ENCODE peak calls at places on chromosomes 4 and X, in six cellular contexts. Y is activated naive CD8-positive, alpha-beta T cell treated with anti-CD3 and anti-CD28 coated beads, Interleukin-2, amount 10 ng/mL, durations not matched to agents 7 days and 5 days; D is stimulated activated CD4-positive, alpha-beta T cell treated with anti-CD3 and anti-CD28 coated beads, TNF-alpha, amount 100 ng/mL, for 48 hours; C is A549; G is NCI-H1105 treated with DMSO at 0.1 percent for 48 hours; R is AG09309. H is an unnamed sample.
A peak's percentile ranks its signal among the peaks of the same experiment; 100 is the strongest.

GRCh38 chr4:176587920-176588319 is 204.8 kb downstream of the VEGFC start:
- DNase-seq in C (no peak), D (no peak), G (no peak), Y (no peak), R (peak; percentile 93), H (no peak)

GRCh38 chrX:5829469-5829868 is 399.2 kb downstream of the NLGN4X start:
- DNase-seq in R (no peak), G (peak; percentile 64), C (no peak), Y (no peak), D (no peak), H (no peak)

GRCh38 chr4:66946761-66947160 is 598.5 kb downstream of the CENPC start:
- DNase-seq in Y (no peak), C (no peak), R (no peak), G (peak; percentile 8), D (no peak), H (no peak)

GRCh38 chr4:53902786-53903185 is 161.6 kb downstream of the CHIC2 start:
- DNase-seq in C (no peak), G (no peak), R (no peak), Y (no peak), D (no peak), H (no peak)

GRCh38 chr4:10075158-10075863 is 41.3 kb downstream of the WDR1 start:
- DNase-seq in C (no peak), D (no peak), R (no peak), Y (no peak), G (no peak), H (no peak)

GRCh38 chr4:119656986-119657635 is 28.5 kb upstream of the PDE5A start:
- DNase-seq in D (no peak), R (no peak), Y (no peak), G (no peak), C (no peak), H (peak; percentile 48)

GRCh38 chr4:151912626-151913025 is 151.8 kb upstream of the GATB start:
- DNase-seq in G (no peak), R (no peak), C (no peak), D (no peak), Y (no peak), H (no peak)

GRCh38 chr4:139229534-139230039 is 50.4 kb downstream of the MGARP start:
- DNase-seq in G (peak; percentile 4), Y (no peak), R (no peak), C (peak; percentile 29), D (no peak), H (no peak)

GRCh38 chrX:70292788-70293187 is 2.9 kb downstream of the KIF4A start:
- DNase-seq in D (no peak), Y (no peak), C (no peak), G (no peak), R (no peak), H (no peak)

GRCh38 chr4:8218371-8219050 is 19.4 kb downstream of the SH3TC1 start:
- DNase-seq in C (no peak), R (no peak), D (no peak), G (peak; percentile 85), Y (no peak), H (no peak)

GRCh38 chr4:13601060-13601459 is 26.5 kb downstream of the BOD1L1 start:
- DNase-seq in D (no peak), C (no peak), R (no peak), Y (no peak), G (no peak), H (no peak)